ENCODE peak calls at places on chromosomes 3 and 15, in six cellular contexts. X, W, C, U, S and A are unnamed samples.

GRCh38 chr15:78507831-78508160 is 419 bp downstream of the HYKK start:
- DNase-seq in X (no peak), W (no peak), C (no peak), U (peak; percentile 69), S (no peak), A (no peak)

GRCh38 chr15:78808550-78808949 is 2.7 kb downstream of the ADAMTS7 start:
- DNase-seq in X (peak; percentile 58), W (no peak), C (peak; percentile 20), U (no peak), S (peak; percentile 35), A (no peak)

GRCh38 chr3:174620138-174620537 is 239.0 kb upstream of the NAALADL2 start:
- DNase-seq in X (no peak), W (no peak), C (no peak), U (no peak), S (peak; percentile 9), A (no peak)

GRCh38 chr3:164199982-164200823 is 878.1 kb downstream of the SI start:
- DNase-seq in X (no peak), W (no peak), C (no peak), U (no peak), S (no peak), A (no peak)

GRCh38 chr3:29643034-29643425 is 362.2 kb downstream of the RBMS3 start:
- DNase-seq in X (no peak), W (no peak), C (no peak), U (no peak), S (no peak), A (no peak)

GRCh38 chr15:36617529-36618196 is 38.2 kb downstream of the CDIN1 start:
- DNase-seq in X (no peak), W (no peak), C (no peak), U (no peak), S (no peak), A (no peak)

GRCh38 chr15:70521576-70522322 is 241.6 kb downstream of the UACA start:
- DNase-seq in X (no peak), W (no peak), C (no peak), U (no peak), S (no peak), A (no peak)

GRCh38 chr3:107235193-107235922 is 141.9 kb upstream of the CCDC54 start:
- DNase-seq in X (no peak), W (peak; percentile 13), C (no peak), U (no peak), S (no peak), A (no peak)

GRCh38 chr3:71584216-71585061 is 911 bp upstream of the FOXP1 start:
- DNase-seq in X (peak; percentile 29), W (peak; percentile 59), C (no peak), U (peak; percentile 78), S (peak; percentile 39), A (no peak)

GRCh38 chr3:50585919-50586762 is 16.8 kb downstream of the HEMK1 start:
- DNase-seq in X (no peak), W (no peak), C (no peak), U (no peak), S (no peak), A (no peak)

GRCh38 chr15:38068600-38068999 is 134.2 kb downstream of the TMCO5A start:
- DNase-seq in X (no peak), W (no peak), C (no peak), U (no peak), S (no peak), A (no peak)

GRCh38 chr3:88219138-88219792 is 69.5 kb downstream of the C3orf38 start:
- DNase-seq in X (no peak), W (peak; percentile 85), C (no peak), U (no peak), S (peak; percentile 48), A (peak; percentile 31)

GRCh38 chr3:81592101-81592500 is 169.3 kb downstream of the GBE1 start:
- DNase-seq in X (no peak), W (no peak), C (no peak), U (no peak), S (peak; percentile 0), A (no peak)

GRCh38 chr15:27844018-27844666 is 255.0 kb downstream of the OCA2 start:
- DNase-seq in X (no peak), W (no peak), C (peak; percentile 10), U (no peak), S (peak; percentile 6), A (peak; percentile 45)

GRCh38 chr15:53536479-53537120 is 222.9 kb downstream of the WDR72 start:
- DNase-seq in X (no peak), W (no peak), C (no peak), U (no peak), S (peak; percentile 76), A (no peak)

GRCh38 chr3:139540686-139541085 is 1.1 kb upstream of the RBP1 start:
- DNase-seq in X (no peak), W (no peak), C (no peak), U (no peak), S (no peak), A (no peak)

GRCh38 chr3:197880361-197881339 is 69.3 kb upstream of the RPL35A start:
- DNase-seq in X (no peak), W (no peak), C (no peak), U (no peak), S (no peak), A (no peak)

GRCh38 chr3:10012106-10012505 is 14.1 kb upstream of the FANCD2 start:
- DNase-seq in X (no peak), W (no peak), C (no peak), U (no peak), S (no peak), A (no peak)

GRCh38 chr15:42384597-42384996 is 25.3 kb downstream of the CAPN3 start:
- DNase-seq in X (no peak), W (no peak), C (no peak), U (no peak), S (no peak), A (no peak)

GRCh38 chr3:123028233-123028828 is 768 bp upstream of the SEMA5B start:
- DNase-seq in X (no peak), W (peak; percentile 75), C (peak; percentile 20), U (no peak), S (peak; percentile 58), A (peak; percentile 18)

GRCh38 chr3:175346573-175347356 is 487.6 kb downstream of the NAALADL2 start:
- DNase-seq in X (peak; percentile 41), W (peak; percentile 19), C (peak; percentile 28), U (peak; percentile 74), S (peak; percentile 87), A (peak; percentile 75)

GRCh38 chr15:72486144-72486543 is 12.0 kb downstream of the ARIH1 start:
- DNase-seq in X (no peak), W (no peak), C (no peak), U (no peak), S (no peak), A (no peak)

DNA sequence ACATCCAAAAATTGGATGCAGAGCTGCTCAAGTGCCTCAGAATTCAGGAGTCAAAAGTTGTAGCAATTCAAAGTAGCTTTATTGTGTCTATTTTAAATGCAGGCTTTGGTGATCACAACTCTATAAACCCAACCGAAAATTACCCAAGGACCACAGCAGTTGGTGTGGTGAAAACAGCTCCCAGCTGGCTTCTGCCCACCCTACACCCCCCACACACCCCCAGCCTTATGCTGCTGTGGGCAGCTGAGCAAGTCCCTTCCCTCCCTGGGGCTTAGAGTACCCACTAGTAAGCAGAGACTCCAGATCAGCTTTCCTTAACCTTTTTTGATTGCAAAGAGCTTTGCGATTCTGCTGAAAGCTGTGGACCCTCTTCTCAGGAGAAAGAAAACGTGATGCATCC is 5.7 kb upstream of the HES1 start:
- DNase-seq in X (no peak), W (no peak), C (no peak), U (no peak), S (no peak), A (no peak)
- TF ChIP-seq CTCF in X (no peak), W (no peak), C (no peak), U (no peak), S (no peak), A (no peak)

DNA sequence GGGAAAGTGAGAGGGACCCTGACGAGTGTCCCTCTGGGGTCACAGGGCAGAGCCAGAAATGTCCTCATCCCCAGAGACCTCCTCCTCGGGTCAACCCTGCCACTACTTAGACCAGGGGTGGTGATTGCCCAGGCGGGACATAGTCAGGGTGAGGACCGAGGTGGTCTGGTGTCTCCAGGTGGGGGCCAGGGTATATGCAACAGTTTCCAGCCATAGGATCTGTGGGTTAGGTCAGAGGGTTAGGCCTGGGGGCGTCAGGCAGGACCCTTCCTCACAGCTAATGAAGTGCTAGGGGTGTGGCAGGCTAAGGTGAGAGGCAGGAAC is 22.3 kb upstream of the FBLN2 start:
- DNase-seq in X (peak; percentile 10), W (no peak), C (no peak), U (no peak), S (no peak), A (no peak)
- H3K4me3 ChIP-seq in X (no peak overlapping the region), W (no peak overlapping the region), C (no peak overlapping the region), U (no peak overlapping the region), S (no peak overlapping the region), A (no peak overlapping the region)

GRCh38 chr15:93027413-93027812 is 61.6 kb downstream of the RGMA start:
- DNase-seq in X (no peak), W (no peak), C (no peak), U (peak; percentile 67), S (no peak), A (no peak)

GRCh38 chr15:93026359-93026758 is 62.7 kb downstream of the RGMA start:
- DNase-seq in X (no peak), W (no peak), C (no peak), U (peak; percentile 64), S (no peak), A (no peak)

GRCh38 chr15:93025625-93025982 is 63.4 kb downstream of the RGMA start:
- DNase-seq in X (no peak), W (no peak), C (no peak), U (no peak), S (no peak), A (no peak)

GRCh38 chr15:93024293-93024692 is 64.7 kb downstream of the RGMA start:
- DNase-seq in X (no peak), W (no peak), C (no peak), U (peak; percentile 53), S (no peak), A (no peak)

DNA sequence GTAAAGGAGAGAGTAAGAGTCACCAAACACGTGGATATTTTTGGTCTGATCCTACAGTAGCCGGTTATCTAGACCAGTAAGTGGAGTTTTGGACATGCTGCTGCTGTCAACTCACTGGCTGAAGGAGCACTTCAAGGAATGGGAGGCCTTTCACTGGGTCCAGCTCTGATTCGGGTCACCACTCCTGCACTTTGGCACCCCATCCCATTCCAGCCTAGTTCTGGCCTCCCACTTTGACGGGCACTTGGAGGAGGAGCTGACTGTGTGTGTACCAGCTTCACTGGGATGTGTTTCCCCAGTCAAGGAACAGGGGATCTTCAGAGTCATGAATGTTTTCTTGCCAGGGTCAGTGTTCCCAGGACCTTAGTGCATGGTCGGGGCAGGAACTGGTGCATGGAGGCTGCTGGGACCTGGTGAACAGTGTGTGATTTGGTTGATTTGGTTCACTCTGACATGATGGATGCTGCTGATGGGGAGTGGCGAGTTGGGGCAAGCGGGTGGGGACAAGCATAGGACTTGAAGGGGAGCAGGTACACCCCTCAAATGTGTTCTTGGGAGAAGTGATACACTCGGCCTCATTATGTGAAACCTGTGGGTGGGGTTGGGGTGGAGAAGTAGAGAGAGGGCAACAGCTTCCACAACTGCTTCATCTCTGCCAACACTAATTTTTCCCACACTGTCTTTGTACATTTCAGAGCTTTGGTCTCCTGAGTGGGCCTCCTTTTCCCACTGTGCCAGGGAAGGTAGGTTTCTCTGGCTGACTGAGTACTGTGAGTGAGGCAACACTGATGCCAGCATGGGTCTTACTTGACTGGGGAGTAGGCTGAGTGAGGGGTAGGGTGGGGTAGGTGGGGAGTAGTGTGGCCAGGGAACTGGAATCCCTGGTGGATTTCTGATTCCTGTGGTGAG is 64.0 kb downstream of the RGMA start:
- DNase-seq in X (no peak), W (no peak), C (no peak), U (peak; percentile 64), S (no peak), A (no peak)
- H3K36me3 ChIP-seq in X (peaks cover 75% of the 10 kb centered on the region), W (peaks cover 8% of the 10 kb centered on the region), C (peaks cover 55% of the 10 kb centered on the region), U (peaks cover 60% of the 10 kb centered on the region), S (peaks cover 35% of the 10 kb centered on the region), A (peaks cover 8% of the 10 kb centered on the region)

GRCh38 chr3:190120161-190121060 is at the start of gene P3H2:
- DNase-seq in X (peak; percentile 80), W (peak; percentile 96), C (no peak), U (peak; percentile 94), S (peak; percentile 92), A (no peak)
- TF ChIP-seq CTCF in X (peak; percentile 60), W (peak; percentile 58), C (peak; percentile 85), U (peak; percentile 46), S (peak; percentile 58), A (peak; percentile 79)